ENCODE peak calls at places on chromosomes 16 and 17, in eight cellular contexts. One of them, this sample, is unnamed.

GRCh38 chr16:88505405-88506082 is 52.5 kb downstream of the ZFPM1 start:
- DNase-seq in head of caudate nucleus: peak
- DNase-seq in NCI-H187: peak
- DNase-seq in stimulated activated CD8-positive, alpha-beta memory T cell treated with anti-CD3 and anti-CD28 coated beads, Interleukin-2, amount 100 ng/mL, for 1 hour: peak
- DNase-seq in endothelial cell of umbilical vein: no peak
- DNase-seq in fibroblast of lung: no peak
- DNase-seq in stimulated activated CD4-positive, alpha-beta T cell treated with anti-CD3 and anti-CD28 coated beads, Interleukin-1b, Interleukin-23, amount 100 ng/mL, for 24 hours: peak
- DNase-seq in left cardiac atrium: peak
- DNase-seq in this sample: peak

GRCh38 chr17:47621293-47622178 is 28.2 kb upstream of the KPNB1 start:
- DNase-seq in NCI-H187: no peak
- DNase-seq in stimulated activated CD8-positive, alpha-beta memory T cell treated with anti-CD3 and anti-CD28 coated beads, Interleukin-2, amount 100 ng/mL, for 1 hour: no peak
- DNase-seq in head of caudate nucleus: peak
- DNase-seq in left cardiac atrium: peak
- DNase-seq in fibroblast of lung: peak
- DNase-seq in endothelial cell of umbilical vein: peak
- DNase-seq in stimulated activated CD4-positive, alpha-beta T cell treated with anti-CD3 and anti-CD28 coated beads, Interleukin-1b, Interleukin-23, amount 100 ng/mL, for 24 hours: no peak
- DNase-seq in this sample: no peak

GRCh38 chr17:27339836-27340550 is 46.1 kb downstream of the WSB1 start:
- DNase-seq in head of caudate nucleus: no peak
- DNase-seq in left cardiac atrium: no peak
- DNase-seq in NCI-H187: no peak
- DNase-seq in stimulated activated CD8-positive, alpha-beta memory T cell treated with anti-CD3 and anti-CD28 coated beads, Interleukin-2, amount 100 ng/mL, for 1 hour: no peak
- DNase-seq in stimulated activated CD4-positive, alpha-beta T cell treated with anti-CD3 and anti-CD28 coated beads, Interleukin-1b, Interleukin-23, amount 100 ng/mL, for 24 hours: no peak
- DNase-seq in endothelial cell of umbilical vein: no peak
- DNase-seq in fibroblast of lung: no peak
- DNase-seq in this sample: no peak

GRCh38 chr17:29760771-29761682 is 138.3 kb upstream of the CORO6 start:
- DNase-seq in NCI-H187: no peak
- DNase-seq in stimulated activated CD4-positive, alpha-beta T cell treated with anti-CD3 and anti-CD28 coated beads, Interleukin-1b, Interleukin-23, amount 100 ng/mL, for 24 hours: peak
- DNase-seq in head of caudate nucleus: peak
- DNase-seq in fibroblast of lung: peak
- DNase-seq in left cardiac atrium: peak
- DNase-seq in stimulated activated CD8-positive, alpha-beta memory T cell treated with anti-CD3 and anti-CD28 coated beads, Interleukin-2, amount 100 ng/mL, for 1 hour: peak
- DNase-seq in endothelial cell of umbilical vein: peak
- DNase-seq in this sample: peak

GRCh38 chr17:12545877-12546513 is 119.7 kb upstream of the MYOCD start:
- DNase-seq in head of caudate nucleus: peak
- DNase-seq in NCI-H187: no peak
- DNase-seq in fibroblast of lung: peak
- DNase-seq in stimulated activated CD8-positive, alpha-beta memory T cell treated with anti-CD3 and anti-CD28 coated beads, Interleukin-2, amount 100 ng/mL, for 1 hour: no peak
- DNase-seq in stimulated activated CD4-positive, alpha-beta T cell treated with anti-CD3 and anti-CD28 coated beads, Interleukin-1b, Interleukin-23, amount 100 ng/mL, for 24 hours: no peak
- DNase-seq in endothelial cell of umbilical vein: peak
- DNase-seq in left cardiac atrium: no peak
- DNase-seq in this sample: no peak

GRCh38 chr17:37466471-37466870 is 23.2 kb upstream of the DUSP14 start:
- DNase-seq in fibroblast of lung: no peak
- DNase-seq in left cardiac atrium: no peak
- DNase-seq in stimulated activated CD8-positive, alpha-beta memory T cell treated with anti-CD3 and anti-CD28 coated beads, Interleukin-2, amount 100 ng/mL, for 1 hour: no peak
- DNase-seq in NCI-H187: no peak
- DNase-seq in stimulated activated CD4-positive, alpha-beta T cell treated with anti-CD3 and anti-CD28 coated beads, Interleukin-1b, Interleukin-23, amount 100 ng/mL, for 24 hours: no peak
- DNase-seq in head of caudate nucleus: no peak
- DNase-seq in endothelial cell of umbilical vein: no peak
- DNase-seq in this sample: no peak

GRCh38 chr16:8848231-8848938 is 20.4 kb downstream of the CARHSP1 start:
- DNase-seq in stimulated activated CD8-positive, alpha-beta memory T cell treated with anti-CD3 and anti-CD28 coated beads, Interleukin-2, amount 100 ng/mL, for 1 hour: no peak
- DNase-seq in fibroblast of lung: no peak
- DNase-seq in left cardiac atrium: peak
- DNase-seq in endothelial cell of umbilical vein: no peak
- DNase-seq in NCI-H187: no peak
- DNase-seq in stimulated activated CD4-positive, alpha-beta T cell treated with anti-CD3 and anti-CD28 coated beads, Interleukin-1b, Interleukin-23, amount 100 ng/mL, for 24 hours: no peak
- DNase-seq in head of caudate nucleus: no peak
- DNase-seq in this sample: no peak

GRCh38 chr17:18261146-18261515 is 669 bp downstream of the MIEF2 start:
- DNase-seq in stimulated activated CD4-positive, alpha-beta T cell treated with anti-CD3 and anti-CD28 coated beads, Interleukin-1b, Interleukin-23, amount 100 ng/mL, for 24 hours: peak
- DNase-seq in endothelial cell of umbilical vein: peak
- DNase-seq in stimulated activated CD8-positive, alpha-beta memory T cell treated with anti-CD3 and anti-CD28 coated beads, Interleukin-2, amount 100 ng/mL, for 1 hour: no peak
- DNase-seq in left cardiac atrium: peak
- DNase-seq in head of caudate nucleus: peak
- DNase-seq in fibroblast of lung: peak
- DNase-seq in NCI-H187: no peak
- DNase-seq in this sample: no peak

GRCh38 chr16:27355610-27356009 is 41.8 kb downstream of the IL4R start:
- DNase-seq in stimulated activated CD8-positive, alpha-beta memory T cell treated with anti-CD3 and anti-CD28 coated beads, Interleukin-2, amount 100 ng/mL, for 1 hour: no peak
- DNase-seq in fibroblast of lung: peak
- DNase-seq in endothelial cell of umbilical vein: peak
- DNase-seq in head of caudate nucleus: peak
- DNase-seq in stimulated activated CD4-positive, alpha-beta T cell treated with anti-CD3 and anti-CD28 coated beads, Interleukin-1b, Interleukin-23, amount 100 ng/mL, for 24 hours: peak
- DNase-seq in left cardiac atrium: peak
- DNase-seq in NCI-H187: no peak
- DNase-seq in this sample: peak

GRCh38 chr17:17702821-17703607 is 21.8 kb downstream of the RAI1 start:
- DNase-seq in stimulated activated CD4-positive, alpha-beta T cell treated with anti-CD3 and anti-CD28 coated beads, Interleukin-1b, Interleukin-23, amount 100 ng/mL, for 24 hours: no peak
- DNase-seq in NCI-H187: no peak
- DNase-seq in head of caudate nucleus: no peak
- DNase-seq in endothelial cell of umbilical vein: peak
- DNase-seq in stimulated activated CD8-positive, alpha-beta memory T cell treated with anti-CD3 and anti-CD28 coated beads, Interleukin-2, amount 100 ng/mL, for 1 hour: no peak
- DNase-seq in left cardiac atrium: no peak
- DNase-seq in fibroblast of lung: no peak
- DNase-seq in this sample: no peak

GRCh38 chr17:77312786-77313599 is 172.2 kb downstream of the SEC14L1 start:
- DNase-seq in head of caudate nucleus: no peak
- DNase-seq in stimulated activated CD4-positive, alpha-beta T cell treated with anti-CD3 and anti-CD28 coated beads, Interleukin-1b, Interleukin-23, amount 100 ng/mL, for 24 hours: no peak
- DNase-seq in left cardiac atrium: peak
- DNase-seq in stimulated activated CD8-positive, alpha-beta memory T cell treated with anti-CD3 and anti-CD28 coated beads, Interleukin-2, amount 100 ng/mL, for 1 hour: no peak
- DNase-seq in NCI-H187: no peak
- DNase-seq in fibroblast of lung: peak
- DNase-seq in endothelial cell of umbilical vein: no peak
- DNase-seq in this sample: no peak

GRCh38 chr17:36501351-36501750 is 14.9 kb downstream of the ZNHIT3 start:
- DNase-seq in NCI-H187: no peak
- DNase-seq in stimulated activated CD4-positive, alpha-beta T cell treated with anti-CD3 and anti-CD28 coated beads, Interleukin-1b, Interleukin-23, amount 100 ng/mL, for 24 hours: no peak
- DNase-seq in fibroblast of lung: no peak
- DNase-seq in left cardiac atrium: no peak
- DNase-seq in head of caudate nucleus: no peak
- DNase-seq in endothelial cell of umbilical vein: no peak
- DNase-seq in stimulated activated CD8-positive, alpha-beta memory T cell treated with anti-CD3 and anti-CD28 coated beads, Interleukin-2, amount 100 ng/mL, for 1 hour: no peak
- DNase-seq in this sample: no peak

GRCh38 chr17:62093188-62094155 is 28.4 kb upstream of the MED13 start:
- DNase-seq in stimulated activated CD4-positive, alpha-beta T cell treated with anti-CD3 and anti-CD28 coated beads, Interleukin-1b, Interleukin-23, amount 100 ng/mL, for 24 hours: no peak
- DNase-seq in stimulated activated CD8-positive, alpha-beta memory T cell treated with anti-CD3 and anti-CD28 coated beads, Interleukin-2, amount 100 ng/mL, for 1 hour: no peak
- DNase-seq in endothelial cell of umbilical vein: peak
- DNase-seq in head of caudate nucleus: no peak
- DNase-seq in left cardiac atrium: no peak
- DNase-seq in fibroblast of lung: peak
- DNase-seq in NCI-H187: no peak
- DNase-seq in this sample: no peak

GRCh38 chr16:56549744-56550385 is 15.0 kb upstream of the MT4 start:
- DNase-seq in stimulated activated CD8-positive, alpha-beta memory T cell treated with anti-CD3 and anti-CD28 coated beads, Interleukin-2, amount 100 ng/mL, for 1 hour: no peak
- DNase-seq in left cardiac atrium: no peak
- DNase-seq in endothelial cell of umbilical vein: no peak
- DNase-seq in stimulated activated CD4-positive, alpha-beta T cell treated with anti-CD3 and anti-CD28 coated beads, Interleukin-1b, Interleukin-23, amount 100 ng/mL, for 24 hours: no peak
- DNase-seq in NCI-H187: no peak
- DNase-seq in head of caudate nucleus: no peak
- DNase-seq in fibroblast of lung: no peak
- DNase-seq in this sample: no peak

GRCh38 chr17:7651959-7652658 is 1.4 kb downstream of the ATP1B2 start:
- DNase-seq in left cardiac atrium: no peak
- DNase-seq in endothelial cell of umbilical vein: no peak
- DNase-seq in head of caudate nucleus: no peak
- DNase-seq in stimulated activated CD4-positive, alpha-beta T cell treated with anti-CD3 and anti-CD28 coated beads, Interleukin-1b, Interleukin-23, amount 100 ng/mL, for 24 hours: no peak
- DNase-seq in fibroblast of lung: no peak
- DNase-seq in NCI-H187: no peak
- DNase-seq in stimulated activated CD8-positive, alpha-beta memory T cell treated with anti-CD3 and anti-CD28 coated beads, Interleukin-2, amount 100 ng/mL, for 1 hour: no peak
- DNase-seq in this sample: no peak

GRCh38 chr16:80517846-80518245 is 22.9 kb upstream of the DYNLRB2 start:
- DNase-seq in left cardiac atrium: no peak
- DNase-seq in NCI-H187: no peak
- DNase-seq in stimulated activated CD4-positive, alpha-beta T cell treated with anti-CD3 and anti-CD28 coated beads, Interleukin-1b, Interleukin-23, amount 100 ng/mL, for 24 hours: no peak
- DNase-seq in fibroblast of lung: no peak
- DNase-seq in head of caudate nucleus: no peak
- DNase-seq in stimulated activated CD8-positive, alpha-beta memory T cell treated with anti-CD3 and anti-CD28 coated beads, Interleukin-2, amount 100 ng/mL, for 1 hour: no peak
- DNase-seq in endothelial cell of umbilical vein: no peak
- DNase-seq in this sample: no peak

GRCh38 chr16:7352114-7352513 is 19.5 kb downstream of the RBFOX1 start:
- DNase-seq in stimulated activated CD4-positive, alpha-beta T cell treated with anti-CD3 and anti-CD28 coated beads, Interleukin-1b, Interleukin-23, amount 100 ng/mL, for 24 hours: no peak
- DNase-seq in stimulated activated CD8-positive, alpha-beta memory T cell treated with anti-CD3 and anti-CD28 coated beads, Interleukin-2, amount 100 ng/mL, for 1 hour: no peak
- DNase-seq in head of caudate nucleus: no peak
- DNase-seq in NCI-H187: no peak
- DNase-seq in endothelial cell of umbilical vein: no peak
- DNase-seq in left cardiac atrium: no peak
- DNase-seq in fibroblast of lung: no peak
- DNase-seq in this sample: no peak

GRCh38 chr16:24996731-24997130 is 18.4 kb downstream of the ARHGAP17 start:
- DNase-seq in left cardiac atrium: no peak
- DNase-seq in stimulated activated CD4-positive, alpha-beta T cell treated with anti-CD3 and anti-CD28 coated beads, Interleukin-1b, Interleukin-23, amount 100 ng/mL, for 24 hours: no peak
- DNase-seq in endothelial cell of umbilical vein: no peak
- DNase-seq in NCI-H187: no peak
- DNase-seq in stimulated activated CD8-positive, alpha-beta memory T cell treated with anti-CD3 and anti-CD28 coated beads, Interleukin-2, amount 100 ng/mL, for 1 hour: no peak
- DNase-seq in head of caudate nucleus: no peak
- DNase-seq in fibroblast of lung: no peak
- DNase-seq in this sample: no peak

GRCh38 chr16:86968866-86969265 is 348.3 kb downstream of the C16orf95 start:
- DNase-seq in stimulated activated CD8-positive, alpha-beta memory T cell treated with anti-CD3 and anti-CD28 coated beads, Interleukin-2, amount 100 ng/mL, for 1 hour: no peak
- DNase-seq in fibroblast of lung: no peak
- DNase-seq in endothelial cell of umbilical vein: no peak
- DNase-seq in NCI-H187: no peak
- DNase-seq in stimulated activated CD4-positive, alpha-beta T cell treated with anti-CD3 and anti-CD28 coated beads, Interleukin-1b, Interleukin-23, amount 100 ng/mL, for 24 hours: no peak
- DNase-seq in left cardiac atrium: no peak
- DNase-seq in head of caudate nucleus: no peak
- DNase-seq in this sample: no peak

GRCh38 chr16:52547834-52548215 is 882 bp upstream of the TOX3 start:
- DNase-seq in left cardiac atrium: no peak
- DNase-seq in head of caudate nucleus: no peak
- DNase-seq in fibroblast of lung: no peak
- DNase-seq in endothelial cell of umbilical vein: no peak
- DNase-seq in NCI-H187: no peak
- DNase-seq in stimulated activated CD4-positive, alpha-beta T cell treated with anti-CD3 and anti-CD28 coated beads, Interleukin-1b, Interleukin-23, amount 100 ng/mL, for 24 hours: no peak
- DNase-seq in stimulated activated CD8-positive, alpha-beta memory T cell treated with anti-CD3 and anti-CD28 coated beads, Interleukin-2, amount 100 ng/mL, for 1 hour: no peak
- DNase-seq in this sample: no peak

GRCh38 chr17:30530346-30531025 is 53.3 kb downstream of the GOSR1 start:
- DNase-seq in stimulated activated CD8-positive, alpha-beta memory T cell treated with anti-CD3 and anti-CD28 coated beads, Interleukin-2, amount 100 ng/mL, for 1 hour: no peak
- DNase-seq in head of caudate nucleus: no peak
- DNase-seq in fibroblast of lung: no peak
- DNase-seq in left cardiac atrium: no peak
- DNase-seq in endothelial cell of umbilical vein: peak
- DNase-seq in NCI-H187: no peak
- DNase-seq in stimulated activated CD4-positive, alpha-beta T cell treated with anti-CD3 and anti-CD28 coated beads, Interleukin-1b, Interleukin-23, amount 100 ng/mL, for 24 hours: no peak
- DNase-seq in this sample: no peak

GRCh38 chr16:6016530-6017184 is 919.1 kb upstream of the EEF2KMT start:
- DNase-seq in fibroblast of lung: no peak
- DNase-seq in head of caudate nucleus: no peak
- DNase-seq in stimulated activated CD4-positive, alpha-beta T cell treated with anti-CD3 and anti-CD28 coated beads, Interleukin-1b, Interleukin-23, amount 100 ng/mL, for 24 hours: no peak
- DNase-seq in endothelial cell of umbilical vein: no peak
- DNase-seq in NCI-H187: no peak
- DNase-seq in stimulated activated CD8-positive, alpha-beta memory T cell treated with anti-CD3 and anti-CD28 coated beads, Interleukin-2, amount 100 ng/mL, for 1 hour: no peak
- DNase-seq in left cardiac atrium: no peak
- DNase-seq in this sample: no peak

GRCh38 chr17:42518755-42519545 is 17.1 kb upstream of the NAGLU start:
- DNase-seq in stimulated activated CD4-positive, alpha-beta T cell treated with anti-CD3 and anti-CD28 coated beads, Interleukin-1b, Interleukin-23, amount 100 ng/mL, for 24 hours: no peak
- DNase-seq in endothelial cell of umbilical vein: peak
- DNase-seq in fibroblast of lung: peak
- DNase-seq in stimulated activated CD8-positive, alpha-beta memory T cell treated with anti-CD3 and anti-CD28 coated beads, Interleukin-2, amount 100 ng/mL, for 1 hour: no peak
- DNase-seq in left cardiac atrium: peak
- DNase-seq in head of caudate nucleus: no peak
- DNase-seq in NCI-H187: no peak
- DNase-seq in this sample: no peak

This sample was measured in central memory CD8-positive, alpha-beta T cell.